ENCODE peak calls at places on chromosomes 5 and 9, in seven cellular contexts. I is heart left ventricle, C is uterus, M is Peyer's patch, N is H1, K is spleen, R is HCT116. E is an unnamed sample.

GRCh38 chr9:22817181-22817580 is 370.6 kb downstream of the DMRTA1 start:
- DNase-seq in I (no peak), C (no peak), M (no peak), N (no peak), K (no peak), R (no peak), E (no peak)

GRCh38 chr9:133569891-133570651 is 35.6 kb downstream of the ADAMTSL2 start:
- DNase-seq in I (no peak), C (no peak), M (no peak), N (no peak), K (no peak), R (no peak), E (peak; percentile 89)

GRCh38 chr5:179130101-179130681 is 70.0 kb downstream of the ZNF354C start:
- DNase-seq in I (no peak), C (no peak), M (no peak), N (no peak), K (peak; percentile 68), R (no peak), E (no peak)

GRCh38 chr5:95826949-95827595 is 4.5 kb upstream of the GLRX start:
- DNase-seq in I (no peak), C (no peak), M (no peak), N (no peak), K (no peak), R (no peak), E (no peak)

GRCh38 chr5:105101597-105101996 is 1539.0 kb upstream of the NUDT12 start:
- DNase-seq in I (no peak), C (no peak), M (no peak), N (no peak), K (no peak), R (no peak), E (no peak)

GRCh38 chr5:159459951-159460538 is 129.8 kb upstream of the IL12B start:
- DNase-seq in I (no peak), C (no peak), M (no peak), N (no peak), K (no peak), R (no peak), E (no peak)

GRCh38 chr5:14105717-14106435 is 37.3 kb upstream of the TRIO start:
- DNase-seq in I (no peak), C (no peak), M (no peak), N (no peak), K (no peak), R (peak; percentile 67), E (no peak)

GRCh38 chr9:113890693-113891092 is 14.6 kb downstream of the ZNF618 start:
- DNase-seq in I (no peak), C (no peak), M (no peak), N (no peak), K (no peak), R (no peak), E (no peak)

GRCh38 chr9:136787690-136788400 is 3.3 kb upstream of the TMEM141 start:
- DNase-seq in I (peak; percentile 71), C (peak; percentile 64), M (peak; percentile 70), N (no peak), K (peak; percentile 89), R (no peak), E (peak; percentile 54)

GRCh38 chr5:73433982-73434342 is 14.6 kb downstream of the FOXD1 start:
- DNase-seq in I (no peak), C (no peak), M (no peak), N (no peak), K (no peak), R (no peak), E (no peak)

GRCh38 chr5:143011621-143012020 is 241.4 kb downstream of the ARHGAP26 start:
- DNase-seq in I (no peak), C (no peak), M (no peak), N (no peak), K (no peak), R (no peak), E (no peak)

GRCh38 chr5:38793099-38793498 is 52.7 kb upstream of the OSMR start:
- DNase-seq in I (no peak), C (no peak), M (no peak), N (no peak), K (no peak), R (no peak), E (peak; percentile 72)

GRCh38 chr5:89537800-89538199 is 654.8 kb upstream of the MEF2C start:
- DNase-seq in I (no peak), C (no peak), M (no peak), N (no peak), K (no peak), R (no peak), E (no peak)

GRCh38 chr5:168646335-168646734 is 67.2 kb upstream of the PANK3 start:
- DNase-seq in I (no peak), C (no peak), M (no peak), N (no peak), K (no peak), R (no peak), E (no peak)

GRCh38 chr5:151020304-151021031 is at the start of gene GPX3:
- DNase-seq in I (peak; percentile 95), C (peak; percentile 86), M (peak; percentile 76), N (peak; percentile 49), K (peak; percentile 93), R (no peak), E (peak; percentile 98)

GRCh38 chr9:132730054-132731033 is 60.1 kb downstream of the GTF3C4 start:
- DNase-seq in I (no peak), C (no peak), M (no peak), N (no peak), K (no peak), R (no peak), E (no peak)

GRCh38 chr5:149206524-149207141 is 65.0 kb upstream of the AFAP1L1 start:
- DNase-seq in I (no peak), C (no peak), M (no peak), N (no peak), K (no peak), R (no peak), E (no peak)

GRCh38 chr5:153756540-153756939 is 266.1 kb downstream of the GRIA1 start:
- DNase-seq in I (no peak), C (no peak), M (no peak), N (no peak), K (no peak), R (no peak), E (no peak)

GRCh38 chr5:170636206-170636605 is 132.4 kb downstream of the KCNIP1 start:
- DNase-seq in I (no peak), C (no peak), M (no peak), N (no peak), K (peak; percentile 48), R (no peak), E (no peak)

GRCh38 chr5:142748568-142749249 is 21.5 kb upstream of the ARHGAP26 start:
- DNase-seq in I (peak; percentile 32), C (no peak), M (peak; percentile 43), N (no peak), K (peak; percentile 86), R (no peak), E (no peak)

GRCh38 chr9:27548055-27548741 is 18.6 kb upstream of the MOB3B start:
- DNase-seq in I (no peak), C (no peak), M (no peak), N (no peak), K (no peak), R (peak; percentile 19), E (no peak)

DNA sequence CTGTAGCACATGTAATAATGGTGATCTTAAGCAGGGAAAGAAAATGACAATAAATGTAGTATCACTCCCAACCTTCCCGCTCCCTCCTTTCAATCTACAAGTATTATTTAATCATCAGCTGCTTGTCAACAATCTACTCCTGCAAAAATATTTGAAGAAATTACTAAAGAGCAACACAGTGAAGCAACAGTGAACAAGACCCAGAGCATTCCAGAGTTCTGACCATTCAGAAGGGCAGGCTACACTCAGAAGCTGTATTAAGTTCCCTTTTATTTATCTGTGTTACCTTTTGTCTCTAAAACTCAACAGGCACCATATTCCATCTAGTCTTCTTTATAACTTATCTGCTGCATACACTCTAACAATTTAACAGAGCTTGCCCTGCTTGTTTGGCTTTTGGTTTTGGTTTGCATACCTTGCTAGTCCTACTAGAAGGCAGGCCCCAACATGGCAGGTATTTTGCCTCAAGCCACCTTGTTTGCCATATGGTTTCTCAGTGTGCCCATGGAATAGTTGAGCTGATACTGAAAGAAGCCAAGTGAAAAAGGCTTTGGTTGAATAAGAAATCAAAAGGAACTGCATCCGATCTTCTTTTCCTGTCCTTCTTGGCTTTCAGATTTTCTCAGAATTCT is 253.9 kb downstream of the CEMIP2 start:
- DNase-seq in I (no peak), C (no peak), M (no peak), N (no peak), K (no peak), R (no peak), E (no peak)
- H3K4me3 ChIP-seq in I (no peak overlapping the region), C (no peak overlapping the region), M (no peak overlapping the region), N (no peak overlapping the region), K (no peak overlapping the region), R (no peak overlapping the region), E (no peak overlapping the region)

GRCh38 chr5:81751009-81751835 is at the start of gene SSBP2:
- DNase-seq in I (peak; percentile 99), C (peak; percentile 100), M (peak; percentile 98), N (peak; percentile 95), K (peak; percentile 100), R (peak; percentile 96), E (peak; percentile 99)
- TF ChIP-seq POLR2A in I (no peak), C (peak; percentile 89), M (peak; percentile 45), N (peak; percentile 30), K (peak; percentile 3), R (peak; percentile 38), E (peak; percentile 49)

GRCh38 chr5:55331321-55331720 is 23.5 kb downstream of the MTREX start:
- DNase-seq in I (no peak), C (no peak), M (no peak), N (no peak), K (no peak), R (no peak), E (no peak)
- H3K9me3 ChIP-seq in I (no peaks in the 10 kb centered on the region), C (no peaks in the 10 kb centered on the region), M (no peaks in the 10 kb centered on the region), N (no peaks in the 10 kb centered on the region), K (no peaks in the 10 kb centered on the region), R (no peaks in the 10 kb centered on the region), E (no peaks in the 10 kb centered on the region)

DNA sequence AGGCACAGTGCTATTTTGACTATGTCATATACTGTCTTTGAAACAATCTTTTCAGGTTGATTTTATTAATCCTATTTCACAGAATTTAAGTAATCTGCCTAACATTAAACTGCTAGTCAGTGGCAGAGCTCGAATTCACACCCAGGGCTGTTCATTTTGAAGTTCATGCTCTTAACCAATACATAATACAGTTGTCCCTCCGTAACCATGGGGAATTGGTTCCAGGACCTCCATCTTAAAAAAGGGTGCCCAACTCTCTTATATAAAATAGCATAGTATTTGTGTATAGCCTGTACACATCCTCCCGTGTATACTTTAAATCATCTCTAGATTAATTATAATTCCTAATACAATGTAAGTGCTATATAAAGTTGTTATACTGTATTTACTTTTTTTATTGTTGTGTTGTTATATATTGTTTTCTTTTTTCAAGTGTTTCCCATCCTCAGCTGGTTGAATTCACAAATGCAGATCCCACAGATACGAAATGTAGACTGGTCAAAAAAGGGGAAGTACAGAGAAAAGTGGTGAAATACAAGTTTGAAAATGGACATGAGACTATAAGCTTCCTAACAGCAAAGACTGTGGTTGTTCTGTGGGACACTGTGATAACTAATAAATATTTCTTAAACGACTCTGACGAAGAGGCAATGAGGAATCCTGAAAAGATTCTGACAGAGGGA is 18.3 kb downstream of the RFX3 start:
- DNase-seq in I (no peak), C (no peak), M (no peak), N (no peak), K (no peak), R (no peak), E (no peak)
- H3K4me3 ChIP-seq in I (no peak overlapping the region), C (no peak overlapping the region), M (no peak overlapping the region), N (no peak overlapping the region), K (no peak overlapping the region), R (no peak overlapping the region), E (no peak overlapping the region)

E was measured in upper lobe of left lung.